ENCODE peak calls at places on chromosomes 12 and 14, in six cellular contexts. R is stromal cell of bone marrow, P is amniotic stem cell, G is sigmoid colon, J is T-helper 17 cell, B is neuronal stem cell. U is an unnamed sample.

GRCh38 chr12:116513944-116514343 is 45.2 kb upstream of the MAP1LC3B2 start:
- DNase-seq in R (no peak), P (no peak), G (no peak), J (no peak), B (no peak), U (no peak)

GRCh38 chr14:66117600-66117999 is 368.6 kb upstream of the CCDC196 start:
- DNase-seq in R (peak), P (no peak), G (no peak), J (no peak), B (no peak), U (peak)

GRCh38 chr14:53458368-53458814 is 305.3 kb upstream of the DDHD1 start:
- DNase-seq in R (no peak), P (no peak), G (no peak), J (no peak), B (peak), U (peak)

GRCh38 chr14:92846162-92846897 is 52.2 kb downstream of the GOLGA5 start:
- DNase-seq in R (peak), P (peak), G (no peak), J (no peak), B (no peak), U (peak)

GRCh38 chr14:70595443-70596185 is 4.8 kb downstream of the MED6 start:
- DNase-seq in R (peak), P (no peak), G (no peak), J (no peak), B (no peak), U (no peak)

GRCh38 chr12:121992059-121992879 is 29.4 kb upstream of the BCL7A start:
- DNase-seq in R (peak), P (peak), G (no peak), J (no peak), B (no peak), U (peak)

GRCh38 chr14:60304509-60304908 is 55.5 kb downstream of the PPM1A start:
- DNase-seq in R (no peak), P (no peak), G (no peak), J (no peak), B (no peak), U (no peak)

GRCh38 chr12:95848575-95849388 is 10.0 kb upstream of the SNRPF start:
- DNase-seq in R (peak), P (no peak), G (no peak), J (no peak), B (peak), U (peak)

GRCh38 chr14:97644365-97644764 is 847.2 kb downstream of the VRK1 start:
- DNase-seq in R (no peak), P (no peak), G (no peak), J (no peak), B (no peak), U (no peak)

GRCh38 chr12:87274594-87275245 is 754.5 kb downstream of the C12orf50 start:
- DNase-seq in R (no peak), P (peak), G (no peak), J (no peak), B (no peak), U (peak)

GRCh38 chr12:92340441-92341332 is 195.0 kb upstream of the BTG1 start:
- DNase-seq in R (no peak), P (no peak), G (no peak), J (no peak), B (no peak), U (peak)

GRCh38 chr14:68733086-68733621 is 59.7 kb downstream of the ZFP36L1 start:
- DNase-seq in R (no peak), P (no peak), G (no peak), J (no peak), B (no peak), U (peak)

GRCh38 chr12:90102957-90103652 is 394.5 kb upstream of the ATP2B1 start:
- DNase-seq in R (peak), P (peak), G (no peak), J (no peak), B (no peak), U (peak)

GRCh38 chr12:109910969-109911348 is 10.9 kb downstream of the TCHP start:
- DNase-seq in R (no peak), P (no peak), G (no peak), J (no peak), B (no peak), U (peak)

GRCh38 chr14:22047105-22047504 is 373.5 kb upstream of the OR4E1 start:
- DNase-seq in R (no peak), P (no peak), G (no peak), J (no peak), B (peak), U (no peak)

GRCh38 chr14:51401272-51401671 is 161.2 kb downstream of the TMX1 start:
- DNase-seq in R (peak), P (no peak), G (no peak), J (no peak), B (no peak), U (peak)

GRCh38 chr14:86430807-86431206 is 900.9 kb downstream of the FLRT2 start:
- DNase-seq in R (no peak), P (peak), G (no peak), J (no peak), B (no peak), U (no peak)